ENCODE peak calls at places on chromosomes 3 and 15, in five cellular contexts. One of them, this sample, is unnamed.
A peak's percentile ranks its signal among the peaks of the same experiment; 100 is the strongest.

GRCh38 chr3:87706176-87706575 is 352.6 kb downstream of the CGGBP1 start:
- DNase-seq in HCT116: no peak
- DNase-seq in body of pancreas: no peak
- DNase-seq in endothelial cell of umbilical vein: no peak
- DNase-seq in lower lobe of right lung: no peak
- DNase-seq in this sample: no peak

GRCh38 chr3:151425640-151426336 is 35.1 kb downstream of the IGSF10 start:
- DNase-seq in body of pancreas: no peak
- DNase-seq in endothelial cell of umbilical vein: no peak
- DNase-seq in lower lobe of right lung: no peak
- DNase-seq in HCT116: no peak
- DNase-seq in this sample: no peak

GRCh38 chr3:126663257-126663656 is 8.3 kb upstream of the TXNRD3 start:
- DNase-seq in lower lobe of right lung: no peak
- DNase-seq in HCT116: no peak
- DNase-seq in endothelial cell of umbilical vein: no peak
- DNase-seq in body of pancreas: no peak
- DNase-seq in this sample: no peak

GRCh38 chr15:57565326-57565725 is 26.4 kb upstream of the MYZAP start:
- DNase-seq in HCT116: no peak
- DNase-seq in endothelial cell of umbilical vein: no peak
- DNase-seq in body of pancreas: no peak
- DNase-seq in lower lobe of right lung: no peak
- DNase-seq in this sample: no peak

GRCh38 chr3:101853465-101853864 is 4.2 kb downstream of the NFKBIZ start:
- DNase-seq in HCT116: no peak
- DNase-seq in body of pancreas: no peak
- DNase-seq in lower lobe of right lung: no peak
- DNase-seq in endothelial cell of umbilical vein: no peak
- DNase-seq in this sample: no peak

GRCh38 chr15:67594793-67595192 is 52.3 kb downstream of the MAP2K5 start:
- DNase-seq in HCT116: no peak
- DNase-seq in body of pancreas: no peak
- DNase-seq in lower lobe of right lung: no peak
- DNase-seq in endothelial cell of umbilical vein: no peak
- DNase-seq in this sample: no peak

GRCh38 chr3:11494131-11494916 is 149.4 kb downstream of the VGLL4 start:
- DNase-seq in HCT116: no peak
- DNase-seq in endothelial cell of umbilical vein: peak; percentile 27
- DNase-seq in body of pancreas: no peak
- DNase-seq in lower lobe of right lung: no peak
- DNase-seq in this sample: no peak

GRCh38 chr15:22952826-22953579 is 27.2 kb downstream of the CYFIP1 start:
- DNase-seq in endothelial cell of umbilical vein: no peak
- DNase-seq in lower lobe of right lung: no peak
- DNase-seq in HCT116: no peak
- DNase-seq in body of pancreas: no peak
- DNase-seq in this sample: peak; percentile 60

GRCh38 chr3:28326458-28326926 is 22.0 kb upstream of the ZCWPW2 start:
- DNase-seq in HCT116: no peak
- DNase-seq in lower lobe of right lung: no peak
- DNase-seq in endothelial cell of umbilical vein: no peak
- DNase-seq in body of pancreas: no peak
- DNase-seq in this sample: no peak

GRCh38 chr3:41198526-41198925 is 779 bp upstream of the CTNNB1 start:
- DNase-seq in body of pancreas: peak; percentile 51
- DNase-seq in lower lobe of right lung: peak; percentile 65
- DNase-seq in endothelial cell of umbilical vein: peak; percentile 45
- DNase-seq in HCT116: no peak
- DNase-seq in this sample: peak; percentile 59

GRCh38 chr3:188025555-188025954 is 128.4 kb upstream of the LPP start:
- DNase-seq in HCT116: no peak
- DNase-seq in lower lobe of right lung: no peak
- DNase-seq in body of pancreas: no peak
- DNase-seq in endothelial cell of umbilical vein: no peak
- DNase-seq in this sample: no peak

GRCh38 chr15:60299452-60300047 is 98.2 kb downstream of the ANXA2 start:
- DNase-seq in lower lobe of right lung: no peak
- DNase-seq in body of pancreas: peak; percentile 46
- DNase-seq in HCT116: peak; percentile 8
- DNase-seq in endothelial cell of umbilical vein: no peak
- DNase-seq in this sample: peak; percentile 35

GRCh38 chr3:42094128-42094527 is 3.0 kb downstream of the TRAK1 start:
- DNase-seq in endothelial cell of umbilical vein: no peak
- DNase-seq in body of pancreas: no peak
- DNase-seq in lower lobe of right lung: no peak
- DNase-seq in HCT116: no peak
- DNase-seq in this sample: no peak

GRCh38 chr15:100849021-100849831 is 30.4 kb upstream of the ALDH1A3 start:
- DNase-seq in body of pancreas: peak; percentile 69
- DNase-seq in endothelial cell of umbilical vein: peak; percentile 39
- DNase-seq in lower lobe of right lung: peak; percentile 62
- DNase-seq in HCT116: no peak
- DNase-seq in this sample: peak; percentile 39

GRCh38 chr3:88031543-88032148 is 27.2 kb downstream of the CGGBP1 start:
- DNase-seq in HCT116: no peak
- DNase-seq in body of pancreas: no peak
- DNase-seq in lower lobe of right lung: no peak
- DNase-seq in endothelial cell of umbilical vein: peak; percentile 77
- DNase-seq in this sample: no peak

GRCh38 chr3:9600597-9600996 is 47.0 kb upstream of the LHFPL4 start:
- DNase-seq in endothelial cell of umbilical vein: no peak
- DNase-seq in lower lobe of right lung: peak; percentile 70
- DNase-seq in HCT116: no peak
- DNase-seq in body of pancreas: peak; percentile 69
- DNase-seq in this sample: no peak

GRCh38 chr3:38227989-38228388 is 37.6 kb upstream of the SLC22A13 start:
- DNase-seq in HCT116: no peak
- DNase-seq in lower lobe of right lung: no peak
- DNase-seq in endothelial cell of umbilical vein: peak; percentile 41
- DNase-seq in body of pancreas: no peak
- DNase-seq in this sample: no peak
- TF ChIP-seq CTCF in HCT116: no peak
- TF ChIP-seq CTCF in lower lobe of right lung: no peak
- TF ChIP-seq CTCF in endothelial cell of umbilical vein: no peak
- TF ChIP-seq CTCF in body of pancreas: no peak
- TF ChIP-seq CTCF in this sample: no peak

DNA sequence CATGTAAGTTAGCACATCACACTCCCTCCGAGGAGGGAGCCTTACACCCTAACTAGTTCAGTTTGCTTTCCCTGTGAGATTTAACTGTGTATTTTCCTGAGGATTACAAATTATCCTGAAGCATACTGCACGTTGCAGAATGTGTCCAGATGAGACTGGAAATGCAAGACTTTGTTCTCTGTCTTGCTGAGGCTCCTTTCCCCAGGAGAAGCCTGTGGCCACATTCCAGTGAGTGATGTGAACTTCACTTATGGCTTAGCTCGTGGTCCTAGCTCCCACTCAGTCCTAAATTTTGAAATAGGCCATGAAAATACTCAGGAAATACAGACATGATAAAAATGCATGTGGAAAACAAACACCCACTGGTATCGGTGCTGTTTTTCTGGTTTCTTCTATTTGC is 23.7 kb downstream of the PDZRN3 start:
- DNase-seq in endothelial cell of umbilical vein: no peak
- DNase-seq in lower lobe of right lung: no peak
- DNase-seq in HCT116: no peak
- DNase-seq in body of pancreas: no peak
- DNase-seq in this sample: no peak
- H3K27ac ChIP-seq in endothelial cell of umbilical vein: no peak overlapping the region
- H3K27ac ChIP-seq in lower lobe of right lung: peak overlapping the region; percentile 1
- H3K27ac ChIP-seq in HCT116: no peak overlapping the region
- H3K27ac ChIP-seq in body of pancreas: no peak overlapping the region
- H3K27ac ChIP-seq in this sample: peak overlapping the region; percentile 25

DNA sequence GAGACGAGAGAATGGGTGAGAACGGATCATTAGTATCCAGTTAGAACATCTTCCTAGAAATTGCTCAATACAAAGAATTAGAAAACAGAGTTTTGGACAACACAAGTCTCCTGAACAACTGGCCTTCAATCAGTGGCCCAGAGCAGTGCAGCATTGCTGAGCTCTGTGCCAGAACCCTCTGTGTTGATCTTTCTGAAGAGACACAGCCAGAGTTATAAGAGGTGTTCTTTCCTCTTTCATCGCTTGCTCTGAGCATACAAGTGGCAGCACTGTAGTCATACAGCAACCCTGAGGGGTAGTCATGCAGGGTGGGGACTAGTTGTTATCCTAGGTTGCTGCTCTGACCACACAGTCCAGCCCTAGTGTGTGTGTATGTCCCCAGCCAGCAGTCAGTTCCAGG is 4.0 kb downstream of the KNSTRN start:
- DNase-seq in endothelial cell of umbilical vein: no peak
- DNase-seq in lower lobe of right lung: no peak
- DNase-seq in HCT116: no peak
- DNase-seq in body of pancreas: no peak
- DNase-seq in this sample: no peak
- H3K36me3 ChIP-seq in endothelial cell of umbilical vein: peaks cover 15% of the 10 kb centered on the region
- H3K36me3 ChIP-seq in lower lobe of right lung: peaks cover 33% of the 10 kb centered on the region
- H3K36me3 ChIP-seq in HCT116: peaks cover 61% of the 10 kb centered on the region
- H3K36me3 ChIP-seq in body of pancreas: peaks cover 2% of the 10 kb centered on the region
- H3K36me3 ChIP-seq in this sample: no peaks in the 10 kb centered on the region

DNA sequence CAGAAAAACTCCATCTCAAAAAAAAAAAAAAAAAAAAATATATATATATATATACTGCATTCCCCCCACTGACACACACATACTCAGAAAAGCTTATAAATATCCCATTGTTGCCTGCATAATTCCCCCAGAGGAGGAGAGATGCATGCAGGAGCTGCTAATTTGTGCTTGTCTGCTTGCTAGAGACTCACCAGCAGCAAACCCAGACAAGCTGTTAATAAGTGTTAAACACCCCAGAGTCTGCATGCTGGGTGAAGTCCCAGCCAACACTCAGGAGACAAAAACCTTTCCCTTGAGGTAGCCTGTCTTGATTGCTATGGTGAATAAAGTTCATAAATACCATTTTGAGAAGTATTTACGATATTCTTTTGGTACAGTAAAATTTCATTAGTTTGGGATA is 399.8 kb upstream of the C2CD4B start:
- DNase-seq in HCT116: no peak
- DNase-seq in lower lobe of right lung: no peak
- DNase-seq in body of pancreas: no peak
- DNase-seq in endothelial cell of umbilical vein: no peak
- DNase-seq in this sample: no peak
- TF ChIP-seq CTCF in HCT116: no peak
- TF ChIP-seq CTCF in lower lobe of right lung: no peak
- TF ChIP-seq CTCF in body of pancreas: no peak
- TF ChIP-seq CTCF in endothelial cell of umbilical vein: no peak
- TF ChIP-seq CTCF in this sample: no peak

GRCh38 chr15:99058421-99058870 is 46.4 kb upstream of the SYNM start:
- DNase-seq in HCT116: no peak
- DNase-seq in body of pancreas: no peak
- DNase-seq in endothelial cell of umbilical vein: no peak
- DNase-seq in lower lobe of right lung: no peak
- DNase-seq in this sample: peak; percentile 45
- H3K27ac ChIP-seq in HCT116: no peak overlapping the region
- H3K27ac ChIP-seq in body of pancreas: no peak overlapping the region
- H3K27ac ChIP-seq in endothelial cell of umbilical vein: no peak overlapping the region
- H3K27ac ChIP-seq in lower lobe of right lung: no peak overlapping the region
- H3K27ac ChIP-seq in this sample: no peak overlapping the region

DNA sequence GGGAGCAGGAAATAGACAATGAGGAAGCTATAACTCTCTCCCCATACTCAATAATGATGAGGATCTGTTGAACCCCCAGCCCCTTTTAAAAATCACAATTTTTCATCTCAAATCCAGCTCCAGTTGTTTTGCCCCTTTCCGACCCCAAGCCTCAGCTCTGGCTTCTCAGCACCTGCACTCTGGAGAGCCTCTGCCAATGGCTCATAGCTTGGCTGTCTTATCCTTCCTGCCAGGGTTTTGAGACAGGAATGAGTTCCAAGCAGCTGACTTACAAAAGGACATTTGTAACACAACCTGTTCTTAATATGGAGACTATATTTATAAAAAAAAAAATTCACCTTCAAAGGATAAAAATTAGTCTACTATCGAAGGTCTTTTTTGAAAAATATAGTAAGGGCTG is 105.9 kb upstream of the NEDD4 start:
- DNase-seq in lower lobe of right lung: no peak
- DNase-seq in HCT116: no peak
- DNase-seq in body of pancreas: no peak
- DNase-seq in endothelial cell of umbilical vein: no peak
- DNase-seq in this sample: no peak
- H3K36me3 ChIP-seq in lower lobe of right lung: peaks cover 48% of the 10 kb centered on the region
- H3K36me3 ChIP-seq in HCT116: peaks cover 5% of the 10 kb centered on the region
- H3K36me3 ChIP-seq in body of pancreas: peaks cover 24% of the 10 kb centered on the region
- H3K36me3 ChIP-seq in endothelial cell of umbilical vein: peaks cover 18% of the 10 kb centered on the region
- H3K36me3 ChIP-seq in this sample: no peaks in the 10 kb centered on the region

GRCh38 chr3:119810018-119810435 is 28.1 kb downstream of the NR1I2 start:
- DNase-seq in lower lobe of right lung: peak; percentile 65
- DNase-seq in body of pancreas: peak; percentile 42
- DNase-seq in HCT116: no peak
- DNase-seq in endothelial cell of umbilical vein: peak; percentile 47
- DNase-seq in this sample: peak; percentile 39
- TF ChIP-seq CTCF in lower lobe of right lung: no peak
- TF ChIP-seq CTCF in body of pancreas: peak; percentile 15
- TF ChIP-seq CTCF in HCT116: no peak
- TF ChIP-seq CTCF in endothelial cell of umbilical vein: peak; percentile 13
- TF ChIP-seq CTCF in this sample: no peak

GRCh38 chr3:30688776-30689175 is 82.4 kb downstream of the TGFBR2 start:
- DNase-seq in body of pancreas: no peak
- DNase-seq in HCT116: no peak
- DNase-seq in lower lobe of right lung: no peak
- DNase-seq in endothelial cell of umbilical vein: peak; percentile 52
- DNase-seq in this sample: no peak

GRCh38 chr3:30691944-30692343 is 85.5 kb downstream of the TGFBR2 start:
- DNase-seq in body of pancreas: no peak
- DNase-seq in endothelial cell of umbilical vein: no peak
- DNase-seq in lower lobe of right lung: no peak
- DNase-seq in HCT116: no peak
- DNase-seq in this sample: no peak

GRCh38 chr3:30691249-30691880 is 85.0 kb downstream of the TGFBR2 start:
- DNase-seq in HCT116: no peak
- DNase-seq in body of pancreas: no peak
- DNase-seq in endothelial cell of umbilical vein: peak; percentile 58
- DNase-seq in lower lobe of right lung: no peak
- DNase-seq in this sample: no peak

GRCh38 chr3:30689202-30689641 is 82.8 kb downstream of the TGFBR2 start:
- DNase-seq in endothelial cell of umbilical vein: peak; percentile 91
- DNase-seq in body of pancreas: peak; percentile 57
- DNase-seq in lower lobe of right lung: no peak
- DNase-seq in HCT116: peak; percentile 79
- DNase-seq in this sample: peak; percentile 37

DNA sequence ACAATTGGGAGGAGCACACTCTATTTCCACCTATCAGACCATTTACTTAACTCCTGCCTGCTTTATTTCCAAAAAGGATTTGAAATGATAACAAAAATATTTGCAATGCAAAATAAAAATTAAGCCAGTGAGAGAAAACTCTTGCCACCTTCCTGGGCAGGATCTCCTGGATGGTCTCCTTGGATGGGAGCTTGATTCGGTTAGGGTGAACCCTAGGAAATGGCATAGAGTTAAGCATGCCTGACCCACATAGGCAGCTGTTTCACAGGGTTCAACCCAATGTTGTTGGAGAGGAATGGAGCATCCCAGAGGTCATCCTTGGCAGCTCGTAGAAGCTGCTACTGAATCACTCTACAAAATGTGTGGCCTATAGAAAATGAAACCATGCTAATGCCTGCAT is 83.8 kb downstream of the TGFBR2 start:
- DNase-seq in endothelial cell of umbilical vein: no peak
- DNase-seq in lower lobe of right lung: no peak
- DNase-seq in body of pancreas: no peak
- DNase-seq in HCT116: no peak
- DNase-seq in this sample: no peak
- H3K27ac ChIP-seq in endothelial cell of umbilical vein: peak overlapping the region; percentile 86
- H3K27ac ChIP-seq in lower lobe of right lung: no peak overlapping the region
- H3K27ac ChIP-seq in body of pancreas: peak overlapping the region; percentile 54
- H3K27ac ChIP-seq in HCT116: peak overlapping the region; percentile 75
- H3K27ac ChIP-seq in this sample: no peak overlapping the region